ENCODE peak calls at places on chromosomes 12 and 14, in seven cellular contexts. K, I, E, Q, R, A and N are unnamed samples.
A peak's percentile ranks its signal among the peaks of the same experiment; 100 is the strongest.

GRCh38 chr12:67355428-67356385 is 86.5 kb downstream of the CAND1 start:
- DNase-seq in K (peak; percentile 55), I (no peak), E (no peak), Q (peak; percentile 82), R (peak; percentile 12), A (peak; percentile 19), N (peak; percentile 43)

GRCh38 chr12:129903956-129904769 is at the start of gene TMEM132D:
- DNase-seq in K (no peak), I (no peak), E (no peak), Q (no peak), R (no peak), A (no peak), N (no peak)

GRCh38 chr12:69933115-69933552 is 108.1 kb downstream of the MYRFL start:
- DNase-seq in K (no peak), I (no peak), E (no peak), Q (no peak), R (no peak), A (no peak), N (no peak)

GRCh38 chr12:100716658-100716948 is 78.0 kb upstream of the ANO4 start:
- DNase-seq in K (no peak), I (no peak), E (no peak), Q (no peak), R (no peak), A (no peak), N (no peak)

GRCh38 chr12:113298861-113299545 is 35.9 kb downstream of the SLC8B1 start:
- DNase-seq in K (no peak), I (no peak), E (no peak), Q (no peak), R (no peak), A (no peak), N (no peak)

GRCh38 chr12:10901427-10901826 is 7.9 kb downstream of the TAS2R13 start:
- DNase-seq in K (no peak), I (no peak), E (no peak), Q (peak; percentile 4), R (no peak), A (no peak), N (no peak)

GRCh38 chr12:124599074-124599999 is 31.9 kb upstream of the NCOR2 start:
- DNase-seq in K (peak; percentile 22), I (no peak), E (no peak), Q (peak; percentile 55), R (no peak), A (no peak), N (no peak)

GRCh38 chr12:87157791-87158190 is 871.4 kb downstream of the C12orf50 start:
- DNase-seq in K (no peak), I (no peak), E (no peak), Q (peak; percentile 97), R (no peak), A (peak; percentile 70), N (no peak)

GRCh38 chr12:88448337-88448944 is 131.8 kb downstream of the KITLG start:
- DNase-seq in K (no peak), I (no peak), E (no peak), Q (no peak), R (no peak), A (no peak), N (peak; percentile 80)

GRCh38 chr12:24561882-24562760 is 386.8 kb downstream of the BCAT1 start:
- DNase-seq in K (no peak), I (no peak), E (no peak), Q (peak; percentile 59), R (no peak), A (no peak), N (peak; percentile 69)

GRCh38 chr14:20469890-20470858 is 968 bp downstream of the PNP start:
- DNase-seq in K (peak; percentile 51), I (peak; percentile 51), E (peak; percentile 48), Q (peak; percentile 63), R (peak; percentile 56), A (peak; percentile 86), N (peak; percentile 46)

GRCh38 chr12:26271889-26272492 is 76.6 kb downstream of the SSPN start:
- DNase-seq in K (no peak), I (no peak), E (no peak), Q (peak; percentile 93), R (no peak), A (peak; percentile 33), N (no peak)

GRCh38 chr14:102928412-102929348 is 6.2 kb downstream of the AMN start:
- DNase-seq in K (peak; percentile 79), I (peak; percentile 72), E (peak; percentile 57), Q (peak; percentile 59), R (peak; percentile 67), A (peak; percentile 59), N (peak; percentile 42)

GRCh38 chr12:79858518-79858917 is 76.4 kb downstream of the PPP1R12A start:
- DNase-seq in K (no peak), I (no peak), E (no peak), Q (peak; percentile 39), R (no peak), A (no peak), N (no peak)

GRCh38 chr14:105918496-105919262 is 392.3 kb downstream of the TMEM121 start:
- DNase-seq in K (no peak), I (no peak), E (no peak), Q (no peak), R (no peak), A (no peak), N (no peak)

GRCh38 chr14:45181806-45182205 is 46.1 kb downstream of the FANCM start:
- DNase-seq in K (no peak), I (no peak), E (no peak), Q (no peak), R (no peak), A (no peak), N (no peak)